ENCODE peak calls at places on chromosomes 5 and 9, in eight cellular contexts. W, B, V, D, P, O, T and N are unnamed samples.

GRCh38 chr9:119053070-119053469 is 316.2 kb downstream of the BRINP1 start:
- DNase-seq in V (no peak), O (no peak), P (no peak), T (no peak), B (no peak), W (no peak), D (no peak), N (no peak)

GRCh38 chr5:55899344-55899743 is 48.2 kb downstream of the IL31RA start:
- DNase-seq in B (no peak), D (no peak), P (no peak), T (no peak), O (no peak), W (no peak), V (no peak), N (no peak)

GRCh38 chr5:140261403-140262171 is 41.3 kb downstream of the PFDN1 start:
- DNase-seq in T (peak; percentile 70), V (peak; percentile 73), P (peak; percentile 88), B (peak; percentile 76), O (peak; percentile 81), W (peak; percentile 80), D (peak; percentile 83), N (peak; percentile 81)

GRCh38 chr5:144017119-144017518 is 153.3 kb downstream of the YIPF5 start:
- DNase-seq in T (no peak), D (no peak), P (no peak), W (no peak), V (no peak), O (no peak), B (no peak), N (no peak)

GRCh38 chr9:136131629-136132499 is 13.2 kb upstream of the TMEM250 start:
- DNase-seq in W (no peak), O (no peak), D (no peak), B (no peak), T (no peak), V (no peak), P (no peak), N (no peak)

GRCh38 chr9:89755835-89756234 is 151.0 kb downstream of the GADD45G start:
- DNase-seq in T (no peak), P (peak; percentile 64), V (no peak), B (no peak), O (peak; percentile 62), W (no peak), D (no peak), N (no peak)

GRCh38 chr5:136810198-136810823 is 445.0 kb upstream of the TRPC7 start:
- DNase-seq in O (peak; percentile 44), W (no peak), T (no peak), P (no peak), B (no peak), D (no peak), V (no peak), N (no peak)

GRCh38 chr9:25418974-25419373 is 259.3 kb downstream of the TUSC1 start:
- DNase-seq in T (no peak), V (no peak), D (no peak), P (no peak), O (no peak), B (no peak), W (no peak), N (no peak)

GRCh38 chr5:96297290-96297689 is 135.8 kb downstream of the PCSK1 start:
- DNase-seq in B (no peak), P (no peak), T (no peak), W (no peak), O (peak; percentile 34), V (no peak), D (no peak), N (no peak)

GRCh38 chr5:172044631-172045314 is 38.3 kb upstream of the FBXW11 start:
- DNase-seq in V (no peak), D (no peak), W (no peak), B (no peak), T (no peak), P (no peak), O (no peak), N (no peak)

GRCh38 chr9:122923947-122924346 is 7.4 kb downstream of the ZBTB26 start:
- DNase-seq in W (no peak), P (no peak), D (no peak), V (no peak), B (no peak), O (no peak), T (no peak), N (no peak)

GRCh38 chr9:35858428-35858827 is 11.8 kb downstream of the OR13J1 start:
- DNase-seq in W (no peak), P (no peak), B (no peak), O (no peak), V (no peak), T (no peak), D (no peak), N (no peak)

DNA sequence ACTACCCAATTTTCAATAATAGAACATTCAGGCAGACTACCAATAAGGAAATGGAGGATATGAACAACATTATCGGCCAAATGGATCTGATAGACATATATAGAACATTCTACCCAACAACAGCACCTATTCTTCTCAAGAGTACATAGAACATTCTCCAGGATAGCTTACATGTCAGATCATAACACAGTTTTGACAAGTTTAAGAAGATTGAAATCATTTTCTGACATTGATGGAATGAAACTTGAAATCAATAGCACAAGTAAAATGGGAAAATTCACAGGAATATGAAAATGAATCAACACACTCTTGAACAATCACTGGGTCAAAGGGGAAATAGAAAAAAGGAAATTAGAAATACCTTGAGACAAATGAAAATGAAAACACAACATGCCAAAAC is 94.6 kb upstream of the MEGF10 start:
- DNase-seq in W (no peak), T (no peak), B (no peak), D (no peak), P (no peak), V (no peak), O (no peak), N (no peak)
- H3K4me1 ChIP-seq in W (no peaks in the 10 kb centered on the region), T (no peaks in the 10 kb centered on the region), B (no peaks in the 10 kb centered on the region), D (no peaks in the 10 kb centered on the region), P (peaks cover 6% of the 10 kb centered on the region), V (no peaks in the 10 kb centered on the region), O (no peaks in the 10 kb centered on the region), N (no peaks in the 10 kb centered on the region)

DNA sequence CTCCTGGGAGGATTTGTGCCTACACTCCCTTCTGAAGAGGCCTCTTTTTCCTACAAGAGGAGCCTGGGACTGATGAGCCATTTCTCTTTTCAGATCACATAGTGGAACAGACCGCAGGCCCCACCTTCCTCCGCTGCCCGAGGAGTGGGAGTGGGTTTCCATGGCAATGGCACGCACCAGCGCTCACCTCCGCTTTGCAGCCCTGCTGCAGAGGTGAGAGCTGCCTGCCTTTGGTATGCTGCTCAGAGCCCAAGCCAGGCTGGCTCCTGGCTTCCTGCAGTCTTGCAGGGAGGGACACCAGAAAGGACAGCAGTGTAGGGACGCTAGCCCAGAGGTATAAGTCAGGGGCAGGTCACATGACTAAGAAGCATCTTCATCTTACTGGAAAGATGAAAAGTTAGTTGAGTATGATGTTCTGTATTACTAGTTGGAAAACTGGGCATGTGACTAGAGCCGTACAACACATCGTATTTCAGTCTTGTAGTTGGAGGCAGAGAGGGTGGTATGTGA is 12.4 kb downstream of the PTTG1 start:
- DNase-seq in B (peak; percentile 44), W (no peak), V (no peak), P (no peak), T (no peak), D (no peak), O (no peak), N (no peak)
- H3K4me3 ChIP-seq in B (no peak overlapping the region), W (no peak overlapping the region), V (no peak overlapping the region), P (no peak overlapping the region), T (no peak overlapping the region), D (no peak overlapping the region), O (no peak overlapping the region), N (no peak overlapping the region)

DNA sequence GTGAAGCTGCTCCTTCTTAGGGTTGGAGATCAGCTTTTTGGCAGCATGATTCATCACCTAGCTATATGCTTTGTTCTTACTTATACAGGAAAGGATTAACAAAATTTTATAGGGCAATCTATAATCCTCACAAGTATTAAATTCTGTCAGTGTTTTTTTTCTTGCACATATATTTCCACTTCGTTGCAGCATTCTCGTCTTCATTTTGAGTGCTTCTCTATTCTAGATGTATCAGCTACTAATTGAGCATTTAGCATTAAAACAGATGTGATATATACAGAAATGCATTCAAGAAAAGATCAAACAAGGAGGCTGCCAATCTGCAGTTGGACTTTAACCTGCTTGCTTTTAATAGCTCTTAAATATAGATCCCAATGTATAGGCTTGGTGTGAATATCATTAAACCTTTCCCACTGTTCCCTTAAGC is 3.6 kb upstream of the CTXN3 start:
- DNase-seq in P (no peak), O (no peak), D (no peak), B (no peak), W (no peak), V (no peak), T (no peak), N (no peak)
- H3K4me1 ChIP-seq in P (peaks cover 30% of the 10 kb centered on the region), O (no peaks in the 10 kb centered on the region), D (peaks cover 6% of the 10 kb centered on the region), B (peaks cover 5% of the 10 kb centered on the region), W (no peaks in the 10 kb centered on the region), V (peaks cover 8% of the 10 kb centered on the region), T (peaks cover 2% of the 10 kb centered on the region), N (no peaks in the 10 kb centered on the region)

GRCh38 chr9:111113712-111114111 is 75.4 kb upstream of the LPAR1 start:
- DNase-seq in O (no peak), T (no peak), W (no peak), P (no peak), B (no peak), D (no peak), V (no peak), N (no peak)

GRCh38 chr9:111108946-111109345 is 70.7 kb upstream of the LPAR1 start:
- DNase-seq in P (no peak), O (no peak), W (no peak), D (no peak), T (no peak), B (no peak), V (no peak), N (no peak)

GRCh38 chr9:111114486-111114885 is 76.2 kb upstream of the LPAR1 start:
- DNase-seq in B (no peak), W (no peak), D (no peak), T (no peak), P (no peak), O (no peak), V (no peak), N (no peak)

GRCh38 chr9:111107141-111107540 is 68.9 kb upstream of the LPAR1 start:
- DNase-seq in D (no peak), V (no peak), B (no peak), W (no peak), P (no peak), T (no peak), O (no peak), N (no peak)

GRCh38 chr9:111110805-111111204 is 72.5 kb upstream of the LPAR1 start:
- DNase-seq in O (no peak), P (no peak), T (no peak), V (no peak), B (no peak), D (no peak), W (no peak), N (no peak)
- H3K4me3 ChIP-seq in O (no peak overlapping the region), P (no peak overlapping the region), T (no peak overlapping the region), V (no peak overlapping the region), B (no peak overlapping the region), D (no peak overlapping the region), W (no peak overlapping the region), N (no peak overlapping the region)